ENCODE peak calls at places on chromosome 14, in ten cellular contexts. One of them, this sample, is unnamed. For H3K4me1, the result is how much of the 10 kb centered on the place peaks cover.

GRCh38 chr14:46401066-46401465 is 250.5 kb downstream of the RPL10L start:
- DNase-seq in neuronal stem cell: no peak
- DNase-seq in GM23248: no peak
- DNase-seq in OCI-LY7: no peak
- DNase-seq in mesenchymal stem cell: no peak
- DNase-seq in H9: no peak
- DNase-seq in IMR-90: no peak
- DNase-seq in neural progenitor cell: no peak
- DNase-seq in K562: no peak
- DNase-seq in HepG2: no peak
- DNase-seq in this sample: no peak

GRCh38 chr14:96584199-96584906 is 82.2 kb downstream of the PAPOLA start:
- DNase-seq in neuronal stem cell: peak
- DNase-seq in GM23248: peak
- DNase-seq in OCI-LY7: peak
- DNase-seq in mesenchymal stem cell: peak
- DNase-seq in H9: peak
- DNase-seq in IMR-90: no peak
- DNase-seq in neural progenitor cell: peak
- DNase-seq in K562: peak
- DNase-seq in HepG2: peak
- DNase-seq in this sample: peak

GRCh38 chr14:53948181-53948884 is 8.3 kb downstream of the BMP4 start:
- DNase-seq in neuronal stem cell: no peak
- DNase-seq in GM23248: no peak
- DNase-seq in OCI-LY7: no peak
- DNase-seq in mesenchymal stem cell: no peak
- DNase-seq in H9: no peak
- DNase-seq in IMR-90: no peak
- DNase-seq in neural progenitor cell: no peak
- DNase-seq in K562: no peak
- DNase-seq in HepG2: no peak
- DNase-seq in this sample: no peak

GRCh38 chr14:83583201-83583600 is 1946.7 kb upstream of the FLRT2 start:
- DNase-seq in neuronal stem cell: no peak
- DNase-seq in GM23248: no peak
- DNase-seq in OCI-LY7: no peak
- DNase-seq in mesenchymal stem cell: no peak
- DNase-seq in H9: no peak
- DNase-seq in IMR-90: no peak
- DNase-seq in neural progenitor cell: no peak
- DNase-seq in K562: no peak
- DNase-seq in HepG2: no peak
- DNase-seq in this sample: no peak

GRCh38 chr14:25132734-25133422 is 82.9 kb upstream of the STXBP6 start:
- DNase-seq in neuronal stem cell: peak
- DNase-seq in GM23248: peak
- DNase-seq in OCI-LY7: peak
- DNase-seq in mesenchymal stem cell: peak
- DNase-seq in H9: peak
- DNase-seq in IMR-90: peak
- DNase-seq in neural progenitor cell: peak
- DNase-seq in K562: peak
- DNase-seq in HepG2: peak
- DNase-seq in this sample: peak

GRCh38 chr14:25017562-25017961 is 32.4 kb downstream of the STXBP6 start:
- DNase-seq in neuronal stem cell: no peak
- DNase-seq in GM23248: no peak
- DNase-seq in OCI-LY7: no peak
- DNase-seq in mesenchymal stem cell: no peak
- DNase-seq in H9: no peak
- DNase-seq in IMR-90: no peak
- DNase-seq in neural progenitor cell: no peak
- DNase-seq in K562: no peak
- DNase-seq in HepG2: no peak
- DNase-seq in this sample: no peak

GRCh38 chr14:79178719-79179118 is 1008.5 kb downstream of the NRXN3 start:
- DNase-seq in neuronal stem cell: no peak
- DNase-seq in GM23248: no peak
- DNase-seq in OCI-LY7: no peak
- DNase-seq in mesenchymal stem cell: no peak
- DNase-seq in H9: no peak
- DNase-seq in IMR-90: no peak
- DNase-seq in neural progenitor cell: no peak
- DNase-seq in K562: no peak
- DNase-seq in HepG2: no peak
- DNase-seq in this sample: no peak

GRCh38 chr14:59541731-59542130 is 34.9 kb downstream of the CCDC175 start:
- DNase-seq in neuronal stem cell: no peak
- DNase-seq in GM23248: no peak
- DNase-seq in OCI-LY7: no peak
- DNase-seq in mesenchymal stem cell: no peak
- DNase-seq in H9: no peak
- DNase-seq in IMR-90: no peak
- DNase-seq in neural progenitor cell: no peak
- DNase-seq in K562: no peak
- DNase-seq in HepG2: no peak
- DNase-seq in this sample: no peak

GRCh38 chr14:22561661-22562579 is 27.1 kb downstream of the DAD1 start:
- DNase-seq in neuronal stem cell: no peak
- DNase-seq in GM23248: no peak
- DNase-seq in OCI-LY7: peak
- DNase-seq in mesenchymal stem cell: no peak
- DNase-seq in H9: no peak
- DNase-seq in IMR-90: no peak
- DNase-seq in neural progenitor cell: no peak
- DNase-seq in K562: peak
- DNase-seq in HepG2: peak
- DNase-seq in this sample: no peak

GRCh38 chr14:85528080-85528881 is 1.7 kb upstream of the FLRT2 start:
- DNase-seq in neuronal stem cell: peak
- DNase-seq in GM23248: peak
- DNase-seq in OCI-LY7: no peak
- DNase-seq in mesenchymal stem cell: peak
- DNase-seq in H9: peak
- DNase-seq in IMR-90: peak
- DNase-seq in neural progenitor cell: peak
- DNase-seq in K562: no peak
- DNase-seq in HepG2: peak
- DNase-seq in this sample: peak

GRCh38 chr14:101604935-101605767 is 43.9 kb downstream of the DIO3 start:
- DNase-seq in neuronal stem cell: no peak
- DNase-seq in GM23248: no peak
- DNase-seq in OCI-LY7: no peak
- DNase-seq in mesenchymal stem cell: no peak
- DNase-seq in H9: no peak
- DNase-seq in IMR-90: no peak
- DNase-seq in neural progenitor cell: no peak
- DNase-seq in K562: no peak
- DNase-seq in HepG2: no peak
- DNase-seq in this sample: peak

GRCh38 chr14:37901978-37902377 is 305.7 kb upstream of the SSTR1 start:
- DNase-seq in neuronal stem cell: no peak
- DNase-seq in GM23248: peak
- DNase-seq in OCI-LY7: no peak
- DNase-seq in mesenchymal stem cell: no peak
- DNase-seq in H9: peak
- DNase-seq in IMR-90: peak
- DNase-seq in neural progenitor cell: no peak
- DNase-seq in K562: no peak
- DNase-seq in HepG2: no peak
- DNase-seq in this sample: peak

DNA sequence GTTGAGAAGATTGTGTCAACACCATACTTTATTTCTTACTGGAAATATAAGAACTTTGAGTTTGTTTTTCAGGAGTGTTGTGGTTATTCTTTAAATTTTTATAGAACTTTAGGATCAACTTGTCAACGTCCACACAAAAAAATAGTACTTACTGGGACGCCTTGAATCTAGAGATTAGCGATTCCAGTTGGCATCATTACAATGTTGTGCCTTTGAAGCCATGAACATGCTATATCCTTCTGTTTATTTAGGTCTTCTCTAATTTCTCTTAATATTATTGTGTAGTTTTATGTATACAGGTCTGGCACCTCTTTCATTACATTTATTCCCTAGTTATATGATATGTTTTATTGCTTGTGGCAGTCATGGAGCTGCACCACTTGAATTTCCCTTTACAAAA is 320.8 kb upstream of the CCDC196 start:
- DNase-seq in neuronal stem cell: no peak
- DNase-seq in GM23248: no peak
- DNase-seq in OCI-LY7: no peak
- DNase-seq in mesenchymal stem cell: no peak
- DNase-seq in H9: no peak
- DNase-seq in IMR-90: no peak
- DNase-seq in neural progenitor cell: no peak
- DNase-seq in K562: no peak
- DNase-seq in HepG2: no peak
- DNase-seq in this sample: no peak
- H2AFZ ChIP-seq in neuronal stem cell: no peak
- H2AFZ ChIP-seq in GM23248: no peak
- H2AFZ ChIP-seq in OCI-LY7: no peak
- H2AFZ ChIP-seq in mesenchymal stem cell: no peak
- H2AFZ ChIP-seq in H9: no peak
- H2AFZ ChIP-seq in IMR-90: no peak
- H2AFZ ChIP-seq in neural progenitor cell: no peak
- H2AFZ ChIP-seq in K562: no peak
- H2AFZ ChIP-seq in HepG2: no peak
- H2AFZ ChIP-seq in this sample: no peak

DNA sequence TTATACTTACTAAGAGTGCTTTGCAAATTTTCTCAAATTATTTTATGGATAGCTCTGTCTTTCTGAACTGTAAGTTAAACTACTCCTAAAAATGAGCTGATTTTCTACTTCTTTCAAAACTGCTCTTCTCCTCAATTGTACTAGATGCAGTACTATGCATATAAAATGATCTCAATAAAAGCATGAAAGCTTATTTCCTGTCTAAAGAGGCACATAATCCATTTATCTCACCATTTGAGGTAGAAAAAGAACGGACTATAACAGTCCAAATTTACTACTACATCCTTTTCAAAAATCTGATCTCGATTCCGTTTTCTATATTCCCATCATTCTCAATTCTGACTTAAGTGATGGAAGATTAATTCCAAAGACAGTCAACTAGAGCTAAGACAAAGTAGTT is 14.4 kb downstream of the SLIRP start:
- DNase-seq in neuronal stem cell: no peak
- DNase-seq in GM23248: no peak
- DNase-seq in OCI-LY7: no peak
- DNase-seq in mesenchymal stem cell: no peak
- DNase-seq in H9: no peak
- DNase-seq in IMR-90: no peak
- DNase-seq in neural progenitor cell: no peak
- DNase-seq in K562: no peak
- DNase-seq in HepG2: no peak
- DNase-seq in this sample: no peak
- H3K27ac ChIP-seq in neuronal stem cell: no peak
- H3K27ac ChIP-seq in GM23248: no peak
- H3K27ac ChIP-seq in OCI-LY7: no peak
- H3K27ac ChIP-seq in mesenchymal stem cell: no peak
- H3K27ac ChIP-seq in H9: no peak
- H3K27ac ChIP-seq in IMR-90: no peak
- H3K27ac ChIP-seq in neural progenitor cell: no peak
- H3K27ac ChIP-seq in K562: no peak
- H3K27ac ChIP-seq in HepG2: no peak
- H3K27ac ChIP-seq in this sample: no peak

DNA sequence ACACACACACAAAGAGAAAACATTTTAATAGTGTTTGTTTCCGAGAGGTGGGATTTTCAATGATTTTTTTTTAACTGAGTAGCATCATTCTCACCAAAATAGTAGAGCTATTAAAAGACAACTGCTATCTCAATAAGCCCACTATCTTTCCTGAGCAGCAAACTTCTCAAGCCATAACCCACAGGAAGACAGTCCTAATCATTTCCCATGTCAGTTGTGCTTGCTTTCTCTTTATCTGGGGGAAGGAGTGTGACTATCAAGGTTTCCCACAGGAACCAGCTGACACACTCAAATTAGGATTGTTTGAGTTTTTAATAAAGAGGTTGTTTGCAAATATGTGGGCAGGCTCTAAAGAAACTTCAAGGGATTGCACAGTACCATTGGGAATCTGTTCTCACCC is 4.9 kb upstream of the MAX start:
- DNase-seq in neuronal stem cell: no peak
- DNase-seq in GM23248: no peak
- DNase-seq in OCI-LY7: no peak
- DNase-seq in mesenchymal stem cell: no peak
- DNase-seq in H9: no peak
- DNase-seq in IMR-90: no peak
- DNase-seq in neural progenitor cell: no peak
- DNase-seq in K562: peak
- DNase-seq in HepG2: no peak
- DNase-seq in this sample: no peak
- H3K4me1 ChIP-seq in neuronal stem cell: under half
- H3K4me1 ChIP-seq in GM23248: under half
- H3K4me1 ChIP-seq in OCI-LY7: under half
- H3K4me1 ChIP-seq in mesenchymal stem cell: under half
- H3K4me1 ChIP-seq in H9: under half
- H3K4me1 ChIP-seq in IMR-90: under half
- H3K4me1 ChIP-seq in neural progenitor cell: under half
- H3K4me1 ChIP-seq in K562: under half
- H3K4me1 ChIP-seq in HepG2: under half
- H3K4me1 ChIP-seq in this sample: under half

GRCh38 chr14:98210045-98210678 is 1061.8 kb downstream of the BCL11B start:
- DNase-seq in neuronal stem cell: no peak
- DNase-seq in GM23248: no peak
- DNase-seq in OCI-LY7: no peak
- DNase-seq in mesenchymal stem cell: no peak
- DNase-seq in H9: no peak
- DNase-seq in IMR-90: no peak
- DNase-seq in neural progenitor cell: no peak
- DNase-seq in K562: no peak
- DNase-seq in HepG2: no peak
- DNase-seq in this sample: no peak
- H2AFZ ChIP-seq in neuronal stem cell: no peak
- H2AFZ ChIP-seq in GM23248: no peak
- H2AFZ ChIP-seq in OCI-LY7: no peak
- H2AFZ ChIP-seq in mesenchymal stem cell: no peak
- H2AFZ ChIP-seq in H9: no peak
- H2AFZ ChIP-seq in IMR-90: no peak
- H2AFZ ChIP-seq in neural progenitor cell: peak
- H2AFZ ChIP-seq in K562: no peak
- H2AFZ ChIP-seq in HepG2: no peak
- H2AFZ ChIP-seq in this sample: no peak

GRCh38 chr14:103549361-103550311 is 12.8 kb downstream of the BAG5 start:
- DNase-seq in neuronal stem cell: no peak
- DNase-seq in GM23248: no peak
- DNase-seq in OCI-LY7: no peak
- DNase-seq in mesenchymal stem cell: no peak
- DNase-seq in H9: no peak
- DNase-seq in IMR-90: no peak
- DNase-seq in neural progenitor cell: no peak
- DNase-seq in K562: no peak
- DNase-seq in HepG2: peak
- DNase-seq in this sample: peak
- H3K27ac ChIP-seq in neuronal stem cell: no peak
- H3K27ac ChIP-seq in GM23248: no peak
- H3K27ac ChIP-seq in OCI-LY7: no peak
- H3K27ac ChIP-seq in mesenchymal stem cell: no peak
- H3K27ac ChIP-seq in H9: no peak
- H3K27ac ChIP-seq in IMR-90: no peak
- H3K27ac ChIP-seq in neural progenitor cell: no peak
- H3K27ac ChIP-seq in K562: no peak
- H3K27ac ChIP-seq in HepG2: peak
- H3K27ac ChIP-seq in this sample: no peak

GRCh38 chr14:90402009-90402408 is 5.2 kb downstream of the CALM1 start:
- DNase-seq in neuronal stem cell: no peak
- DNase-seq in GM23248: no peak
- DNase-seq in OCI-LY7: no peak
- DNase-seq in mesenchymal stem cell: no peak
- DNase-seq in H9: no peak
- DNase-seq in IMR-90: no peak
- DNase-seq in neural progenitor cell: no peak
- DNase-seq in K562: no peak
- DNase-seq in HepG2: no peak
- DNase-seq in this sample: no peak
- H3K4me1 ChIP-seq in neuronal stem cell: under half
- H3K4me1 ChIP-seq in GM23248: under half
- H3K4me1 ChIP-seq in OCI-LY7: under half
- H3K4me1 ChIP-seq in mesenchymal stem cell: under half
- H3K4me1 ChIP-seq in H9: under half
- H3K4me1 ChIP-seq in IMR-90: under half
- H3K4me1 ChIP-seq in neural progenitor cell: under half
- H3K4me1 ChIP-seq in K562: under half
- H3K4me1 ChIP-seq in HepG2: under half
- H3K4me1 ChIP-seq in this sample: under half